ENCODE peak calls at places on chromosomes 16 and 17, in nine cellular contexts. Z is sigmoid colon; E is CD4-positive, alpha-beta memory T cell; D is stomach; M is CD4-positive, CD25-positive, alpha-beta regulatory T cell; W is colonic mucosa; O is NT2/D1; U is fibroblast of lung; K is heart left ventricle. P is an unnamed sample. For H3K4me1, the result is how much of the 10 kb centered on the place peaks cover.

GRCh38 chr17:31510273-31511175 is 119.0 kb downstream of the RAB11FIP4 start:
- DNase-seq in W (no peak), E (no peak), D (no peak), Z (no peak), K (peak), O (no peak), U (peak), M (peak), P (no peak)

GRCh38 chr17:40664582-40665333 is at the start of gene KRT222:
- DNase-seq in D (no peak), W (no peak), M (no peak), O (no peak), U (no peak), Z (no peak), E (no peak), K (no peak), P (no peak)

GRCh38 chr17:81942167-81942553 is 4.9 kb downstream of the MYADML2 start:
- DNase-seq in O (no peak), E (no peak), U (no peak), W (no peak), M (no peak), D (no peak), K (no peak), Z (no peak), P (no peak)

GRCh38 chr17:78924481-78925151 is 571 bp downstream of the TIMP2 start:
- DNase-seq in D (no peak), W (peak), E (no peak), M (no peak), U (peak), K (peak), Z (no peak), O (no peak), P (no peak)

GRCh38 chr17:78414178-78415162 is 36.0 kb downstream of the PGS1 start:
- DNase-seq in W (no peak), E (peak), O (no peak), Z (no peak), M (peak), K (no peak), D (no peak), U (no peak), P (peak)

GRCh38 chr17:39939588-39940419 is 12.3 kb downstream of the LRRC3C start:
- DNase-seq in O (no peak), K (peak), U (peak), D (no peak), E (peak), Z (no peak), W (no peak), M (peak), P (peak)

GRCh38 chr17:65103896-65104295 is 33.3 kb upstream of the RGS9 start:
- DNase-seq in W (no peak), E (no peak), U (peak), K (no peak), M (no peak), D (no peak), O (no peak), Z (peak), P (no peak)

GRCh38 chr16:8958344-8958808 is 5.3 kb downstream of the USP7 start:
- DNase-seq in E (peak), W (peak), K (no peak), D (no peak), O (no peak), U (peak), M (peak), Z (peak), P (peak)

GRCh38 chr17:77824102-77824779 is 134.3 kb upstream of the TNRC6C start:
- DNase-seq in W (no peak), O (no peak), E (no peak), Z (peak), K (no peak), M (no peak), U (no peak), D (no peak), P (no peak)

GRCh38 chr17:34826332-34826731 is 134.9 kb downstream of the CCT6B start:
- DNase-seq in D (no peak), Z (no peak), E (no peak), W (no peak), O (no peak), U (no peak), M (no peak), K (no peak), P (no peak)

GRCh38 chr17:1997587-1998425 is 27.3 kb downstream of the RTN4RL1 start:
- DNase-seq in E (no peak), M (no peak), O (no peak), W (peak), K (no peak), D (peak), U (no peak), Z (no peak), P (no peak)

GRCh38 chr16:73142069-73142880 is 94.3 kb upstream of the ZFHX3 start:
- DNase-seq in U (no peak), Z (no peak), M (no peak), D (no peak), W (no peak), K (no peak), E (no peak), O (no peak), P (no peak)

GRCh38 chr17:82548681-82549303 is 29.3 kb downstream of the FOXK2 start:
- DNase-seq in Z (peak), M (no peak), D (no peak), W (peak), E (no peak), U (peak), O (no peak), K (peak), P (no peak)

GRCh38 chr17:72176902-72177660 is 56.3 kb downstream of the SOX9 start:
- DNase-seq in D (no peak), E (no peak), U (peak), W (peak), Z (no peak), O (no peak), K (no peak), M (no peak), P (no peak)

GRCh38 chr17:676060-676745 is 38.4 kb downstream of the VPS53 start:
- DNase-seq in W (no peak), E (no peak), U (peak), O (no peak), K (no peak), M (no peak), Z (no peak), D (no peak), P (no peak)

GRCh38 chr16:30934827-30935557 is 11.6 kb downstream of the FBXL19 start:
- DNase-seq in O (no peak), U (peak), W (peak), K (no peak), Z (no peak), M (peak), D (peak), E (no peak), P (no peak)

GRCh38 chr16:9097266-9098219 is 6.1 kb downstream of the HAPSTR1 start:
- DNase-seq in U (no peak), O (no peak), E (no peak), M (no peak), Z (no peak), D (no peak), K (no peak), W (no peak), P (no peak)

GRCh38 chr16:5326395-5326794 is 228.8 kb upstream of the EEF2KMT start:
- DNase-seq in K (no peak), O (no peak), U (peak), D (no peak), M (no peak), E (no peak), Z (no peak), W (no peak), P (no peak)

GRCh38 chr17:57113656-57114055 is 28.6 kb downstream of the AKAP1 start:
- DNase-seq in M (no peak), U (no peak), W (no peak), D (no peak), E (no peak), K (no peak), O (no peak), Z (no peak), P (no peak)

GRCh38 chr17:57284984-57285646 is 28.8 kb downstream of the MSI2 start:
- DNase-seq in Z (no peak), O (peak), E (peak), D (no peak), K (no peak), M (peak), U (peak), W (no peak), P (peak)

GRCh38 chr17:31739300-31739699 is 119.7 kb downstream of the COPRS start:
- DNase-seq in K (no peak), E (no peak), D (no peak), W (no peak), O (no peak), M (no peak), Z (no peak), U (peak), P (no peak)

GRCh38 chr16:13316008-13316407 is 414.6 kb downstream of the SHISA9 start:
- DNase-seq in K (no peak), Z (no peak), W (no peak), E (no peak), O (no peak), U (peak), M (no peak), D (no peak), P (no peak)

GRCh38 chr17:8288336-8289102 is at the start of gene RANGRF:
- DNase-seq in D (peak), M (peak), O (peak), Z (peak), E (peak), U (peak), K (peak), W (peak), P (peak)

DNA sequence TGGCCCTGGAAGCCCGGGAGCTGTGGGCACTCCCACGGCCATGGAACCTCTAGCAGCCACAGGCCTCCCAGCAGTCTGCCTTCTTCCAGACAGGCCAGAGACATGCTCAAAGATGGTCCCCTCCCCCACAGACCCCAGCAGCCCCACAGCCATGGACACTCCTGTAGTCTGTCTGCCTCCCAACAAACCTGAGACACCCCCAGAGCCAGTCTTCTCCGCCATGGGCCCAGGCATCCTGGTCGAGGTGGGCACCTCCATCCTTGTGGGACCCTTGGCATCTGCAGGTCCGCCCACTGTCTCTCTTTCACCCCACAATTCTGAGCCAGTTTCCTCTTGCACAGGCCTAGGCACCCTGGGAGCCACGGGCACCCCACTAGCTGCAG is 3.1 kb downstream of the KIAA0753 start:
- DNase-seq in M (no peak), W (no peak), E (no peak), Z (no peak), O (no peak), D (no peak), U (no peak), K (no peak), P (no peak)
- H3K4me1 ChIP-seq in M (under half), W (under half), E (under half), Z (under half), O (under half), D (under half), U (under half), K (under half), P (under half)

DNA sequence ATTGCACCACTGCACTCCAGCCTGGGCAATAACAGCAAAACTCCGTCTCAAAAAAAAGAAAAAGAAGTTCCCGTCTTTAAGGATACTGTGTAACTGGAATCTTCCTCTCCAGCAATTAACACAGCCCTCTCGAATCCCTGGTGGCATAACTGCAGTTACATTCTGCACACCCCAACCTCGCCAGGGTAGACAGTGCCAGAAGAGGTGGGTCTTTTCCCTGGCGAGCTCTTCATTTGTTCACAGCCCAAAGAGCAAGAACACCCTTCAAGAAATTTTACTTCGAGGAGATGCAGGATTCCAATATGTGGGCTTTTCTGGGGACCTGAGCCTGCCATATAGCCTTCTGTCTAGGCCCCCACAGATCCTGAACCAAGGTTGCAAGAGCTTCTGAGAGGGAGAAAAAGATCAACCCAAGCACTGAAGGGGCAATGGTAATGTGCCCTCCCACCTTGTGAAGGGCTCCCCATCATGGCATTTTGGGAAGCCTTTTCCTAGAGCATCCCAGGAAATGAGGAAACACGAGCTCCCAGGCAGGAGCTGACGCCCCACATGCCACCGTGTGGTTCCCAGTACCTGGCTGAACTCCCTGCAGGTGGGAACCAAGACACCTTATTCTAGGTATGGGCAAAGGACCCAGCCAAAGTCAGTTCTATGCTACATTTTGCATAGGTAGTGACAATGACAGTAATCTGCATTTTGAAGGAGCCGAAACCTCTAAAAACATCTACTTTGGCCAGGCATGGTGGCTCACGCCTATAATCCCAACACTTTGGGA is 26.9 kb downstream of the TK2 start:
- DNase-seq in K (no peak), O (no peak), Z (no peak), E (no peak), W (no peak), M (no peak), D (no peak), U (no peak), P (no peak)
- H3K4me1 ChIP-seq in K (half or more), O (under half), Z (under half), E (half or more), W (under half), M (half or more), D (half or more), U (under half), P (half or more)

GRCh38 chr17:60095830-60096229 is 17.1 kb upstream of the HEATR6 start:
- DNase-seq in M (no peak), O (no peak), Z (no peak), D (no peak), U (no peak), W (no peak), E (no peak), K (no peak), P (no peak)

GRCh38 chr17:60094754-60095153 is 16.0 kb upstream of the HEATR6 start:
- DNase-seq in O (no peak), W (no peak), Z (no peak), U (no peak), M (no peak), K (no peak), E (no peak), D (no peak), P (no peak)

GRCh38 chr17:60095381-60095780 is 16.7 kb upstream of the HEATR6 start:
- DNase-seq in Z (no peak), K (no peak), O (no peak), E (no peak), M (no peak), D (no peak), W (no peak), U (no peak), P (no peak)

GRCh38 chr17:60091908-60092331 is 13.2 kb upstream of the HEATR6 start:
- DNase-seq in U (peak), O (no peak), Z (no peak), M (no peak), D (no peak), E (no peak), K (no peak), W (no peak), P (no peak)

DNA sequence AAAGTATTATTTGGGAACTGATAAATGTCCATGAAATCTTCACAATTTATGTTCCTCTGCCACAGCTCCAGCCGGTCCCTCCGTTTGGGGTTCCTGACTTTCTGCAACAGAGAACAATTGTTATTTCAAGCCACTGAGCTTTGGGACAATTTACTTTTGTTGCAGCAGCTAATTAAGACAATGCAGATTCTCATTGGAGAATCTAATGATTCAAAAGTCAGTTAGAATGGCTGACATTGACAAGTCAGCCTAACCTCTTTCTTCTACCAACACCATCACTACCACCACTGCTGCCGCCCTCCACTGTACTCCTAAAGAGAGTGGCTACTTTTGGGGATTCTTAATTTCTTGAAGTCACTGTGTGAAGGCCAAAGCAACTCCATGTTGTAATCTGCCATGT is 15.0 kb upstream of the HEATR6 start:
- DNase-seq in M (no peak), Z (no peak), E (no peak), O (no peak), U (no peak), W (no peak), K (no peak), D (no peak), P (no peak)
- H3K4me1 ChIP-seq in M (under half), Z (under half), E (under half), O (under half), U (under half), W (under half), K (under half), D (under half), P (under half)

DNA sequence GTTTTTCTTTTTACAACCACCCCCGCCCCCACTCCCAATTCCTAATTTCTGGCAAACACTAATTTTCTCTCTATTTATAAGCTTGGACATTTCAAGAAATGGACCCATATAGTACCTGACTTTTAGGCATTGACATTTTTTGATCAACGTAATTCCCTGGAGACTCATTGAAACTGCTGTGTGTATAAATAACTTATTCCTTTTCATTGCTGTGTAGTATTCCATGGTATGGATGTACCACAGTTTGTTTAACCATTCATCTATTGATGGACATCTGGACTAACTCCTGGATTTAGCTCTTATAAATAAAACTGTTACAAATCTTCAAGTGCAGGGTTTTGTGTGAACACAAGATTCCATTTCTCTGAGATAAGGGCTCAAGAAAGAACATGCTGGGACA is 47.1 kb upstream of the RBFOX1 start:
- DNase-seq in K (no peak), O (no peak), E (no peak), Z (no peak), D (no peak), W (no peak), M (no peak), U (no peak), P (no peak)
- H3K4me1 ChIP-seq in K (under half), O (under half), E (under half), Z (under half), D (under half), W (under half), M (under half), U (under half), P (under half)

DNA sequence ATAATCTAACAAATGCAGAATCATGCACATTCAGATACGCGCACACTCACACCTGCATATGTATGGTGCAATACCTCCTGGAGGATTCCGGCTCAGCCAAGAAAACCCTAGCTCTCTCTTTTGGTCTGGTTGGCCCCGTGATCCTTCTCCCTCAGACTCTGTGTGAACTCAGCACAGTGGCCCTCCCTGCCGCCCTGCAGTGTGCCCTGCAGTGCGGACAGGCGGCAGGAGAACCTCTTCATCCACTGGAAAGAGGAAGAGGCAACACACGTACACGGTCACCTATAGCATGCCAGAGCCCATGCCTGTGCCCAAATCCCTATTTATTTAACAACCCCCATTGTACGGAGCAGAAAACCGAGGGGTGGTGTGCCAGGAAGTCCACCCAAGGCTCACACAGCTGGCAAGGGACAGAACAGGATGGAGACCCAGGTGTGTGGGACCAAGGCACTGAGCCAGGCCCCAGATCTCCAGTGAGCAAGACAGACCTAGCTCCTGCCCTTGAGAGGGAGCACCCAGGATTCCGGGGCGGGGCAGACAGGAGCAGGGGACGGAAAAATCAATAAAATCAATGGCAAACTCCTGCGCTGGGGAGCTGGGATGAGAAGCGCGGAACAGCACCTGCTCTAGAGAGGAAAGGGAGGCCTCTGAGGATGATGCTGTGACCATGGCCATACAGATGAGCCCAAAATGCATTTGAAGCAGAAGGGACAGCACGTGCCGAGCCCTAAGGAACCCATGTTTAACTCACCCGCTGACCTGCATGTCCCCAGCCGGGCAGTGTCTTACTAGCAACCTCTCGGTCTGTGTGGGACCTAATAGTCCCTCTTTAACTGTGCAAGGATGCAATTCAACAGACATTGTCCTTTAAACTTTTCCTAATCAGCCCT is 54.7 kb upstream of the CIBAR2 start:
- DNase-seq in K (no peak), E (no peak), W (no peak), D (no peak), M (no peak), O (no peak), Z (no peak), U (no peak), P (no peak)
- H3K4me1 ChIP-seq in K (under half), E (under half), W (under half), D (under half), M (under half), O (under half), Z (half or more), U (under half), P (under half)

GRCh38 chr16:28189237-28189636 is 22.5 kb downstream of the XPO6 start:
- DNase-seq in D (no peak), W (peak), O (no peak), K (no peak), U (no peak), M (peak), E (no peak), Z (no peak), P (no peak)
- H3K4me1 ChIP-seq in D (under half), W (under half), O (under half), K (half or more), U (under half), M (half or more), E (half or more), Z (under half), P (half or more)

DNA sequence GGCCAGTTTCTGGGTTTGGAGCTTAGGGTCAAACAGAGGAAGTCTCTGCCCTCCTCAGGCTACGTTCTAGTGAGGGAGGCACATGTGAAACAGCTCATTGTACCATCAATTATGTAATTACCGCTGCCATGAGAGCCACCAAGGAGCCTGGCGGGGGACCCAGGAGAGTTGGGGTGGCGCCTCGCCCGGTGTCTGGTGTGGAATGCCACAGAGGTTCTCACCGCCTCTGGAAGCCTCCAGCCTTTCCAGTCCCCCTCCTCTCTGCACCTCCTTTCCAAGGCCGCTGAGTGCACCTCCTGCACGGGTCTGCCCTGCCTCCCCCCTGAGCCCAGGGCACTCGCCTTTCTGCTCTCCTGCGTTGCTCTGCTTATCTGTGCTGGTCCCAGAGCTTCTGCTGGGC is 51.4 kb downstream of the SREBF1 start:
- DNase-seq in Z (no peak), K (no peak), D (no peak), E (no peak), W (no peak), M (no peak), O (no peak), U (no peak), P (no peak)
- H3K4me1 ChIP-seq in Z (half or more), K (half or more), D (half or more), E (under half), W (under half), M (under half), O (under half), U (under half), P (under half)

P was measured in CD8-positive, alpha-beta memory T cell.